ENCODE peak calls at places on chromosomes 11 and 22, in eight cellular contexts. E is right lobe of liver; V is neuronal stem cell; C is A549; T is hepatocyte; O is CD8-positive, alpha-beta memory T cell; N is body of pancreas; K is PC-3. B is an unnamed sample.
A peak's percentile ranks its signal among the peaks of the same experiment; 100 is the strongest.

GRCh38 chr22:30889996-30890480 is 78.5 kb downstream of the MORC2 start:
- DNase-seq in E (no peak), V (no peak), C (no peak), T (no peak), O (no peak), N (no peak), K (no peak), B (no peak)

GRCh38 chr11:118744001-118744400 is 47.0 kb downstream of the DDX6 start:
- DNase-seq in E (no peak), V (no peak), C (no peak), T (no peak), O (no peak), N (no peak), K (no peak), B (no peak)

GRCh38 chr22:47053013-47053864 is 290.8 kb downstream of the TBC1D22A start:
- DNase-seq in E (peak; percentile 10), V (no peak), C (no peak), T (no peak), O (no peak), N (no peak), K (no peak), B (no peak)

GRCh38 chr11:114196994-114197702 is 99.1 kb upstream of the NNMT start:
- DNase-seq in E (no peak), V (no peak), C (no peak), T (no peak), O (no peak), N (no peak), K (no peak), B (peak; percentile 57)

GRCh38 chr11:117600261-117600783 is 196.7 kb downstream of the DSCAML1 start:
- DNase-seq in E (no peak), V (no peak), C (no peak), T (no peak), O (no peak), N (no peak), K (no peak), B (no peak)

GRCh38 chr22:48407256-48407955 is 1420.3 kb downstream of the BRD1 start:
- DNase-seq in E (no peak), V (no peak), C (no peak), T (no peak), O (no peak), N (no peak), K (no peak), B (no peak)

GRCh38 chr11:7904910-7905309 is 26.2 kb downstream of the OR10A6 start:
- DNase-seq in E (no peak), V (no peak), C (no peak), T (no peak), O (no peak), N (no peak), K (peak; percentile 66), B (no peak)

GRCh38 chr22:37601540-37602442 is 6.8 kb upstream of the GGA1 start:
- DNase-seq in E (no peak), V (peak; percentile 50), C (no peak), T (peak; percentile 77), O (no peak), N (peak; percentile 82), K (peak; percentile 62), B (peak; percentile 43)

GRCh38 chr22:41964106-41964494 is 5.1 kb upstream of the SEPTIN3 start:
- DNase-seq in E (no peak), V (no peak), C (no peak), T (no peak), O (no peak), N (no peak), K (no peak), B (no peak)

GRCh38 chr22:38784035-38784434 is 9.9 kb downstream of the DNAL4 start:
- DNase-seq in E (no peak), V (no peak), C (no peak), T (no peak), O (no peak), N (no peak), K (no peak), B (no peak)

GRCh38 chr11:9753031-9753430 is 89.2 kb downstream of the SWAP70 start:
- DNase-seq in E (no peak), V (no peak), C (no peak), T (no peak), O (no peak), N (no peak), K (peak; percentile 62), B (no peak)

GRCh38 chr11:29279716-29280115 is 737.1 kb downstream of the KCNA4 start:
- DNase-seq in E (no peak), V (no peak), C (no peak), T (no peak), O (no peak), N (no peak), K (no peak), B (no peak)

GRCh38 chr11:32829680-32830412 is at the start of gene PRRG4:
- DNase-seq in E (peak; percentile 82), V (peak; percentile 32), C (no peak), T (peak; percentile 89), O (peak; percentile 7), N (peak; percentile 75), K (peak; percentile 81), B (peak; percentile 86)

GRCh38 chr22:33652596-33652995 is 267.7 kb downstream of the LARGE1 start:
- DNase-seq in E (no peak), V (no peak), C (no peak), T (peak; percentile 54), O (no peak), N (no peak), K (no peak), B (no peak)

GRCh38 chr11:79439430-79439892 is 1.4 kb downstream of the TENM4 start:
- DNase-seq in E (no peak), V (no peak), C (no peak), T (peak; percentile 27), O (no peak), N (no peak), K (no peak), B (peak; percentile 60)

GRCh38 chr22:21951931-21952465 is 650 bp downstream of the PPM1F start:
- DNase-seq in E (peak; percentile 54), V (no peak), C (no peak), T (peak; percentile 68), O (no peak), N (peak; percentile 52), K (peak; percentile 52), B (peak; percentile 58)

GRCh38 chr11:96486890-96487633 is 97.2 kb downstream of the JRKL start:
- DNase-seq in E (no peak), V (no peak), C (no peak), T (peak; percentile 86), O (no peak), N (peak; percentile 38), K (peak; percentile 95), B (peak; percentile 44)

DNA sequence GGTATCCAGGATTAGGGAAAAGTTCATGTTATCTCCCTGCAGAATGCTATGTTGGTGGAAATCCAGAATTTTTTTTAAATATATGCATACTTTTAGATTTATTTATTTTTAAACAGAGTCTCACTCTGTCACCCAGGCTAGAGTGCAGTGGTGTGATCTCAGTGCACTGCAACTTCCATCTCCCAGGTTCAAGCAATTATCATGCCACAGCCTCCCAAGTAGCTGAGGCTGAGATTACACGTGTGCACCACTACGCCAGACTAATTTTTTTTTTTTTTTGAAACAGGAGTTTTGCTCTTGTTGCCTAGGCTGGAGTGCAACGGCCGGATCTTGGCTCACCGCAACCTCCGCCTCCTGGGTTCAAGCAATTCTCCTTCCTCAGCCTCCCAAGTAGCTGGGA is 2.6 kb downstream of the PACSIN2 start:
- DNase-seq in E (no peak), V (no peak), C (no peak), T (no peak), O (no peak), N (no peak), K (no peak), B (no peak)
- H3K27ac ChIP-seq in E (no peak overlapping the region), V (no peak overlapping the region), C (no peak overlapping the region), T (no peak overlapping the region), O (no peak overlapping the region), N (peak overlapping the region; percentile 87), K (no peak overlapping the region), B (no peak overlapping the region)

DNA sequence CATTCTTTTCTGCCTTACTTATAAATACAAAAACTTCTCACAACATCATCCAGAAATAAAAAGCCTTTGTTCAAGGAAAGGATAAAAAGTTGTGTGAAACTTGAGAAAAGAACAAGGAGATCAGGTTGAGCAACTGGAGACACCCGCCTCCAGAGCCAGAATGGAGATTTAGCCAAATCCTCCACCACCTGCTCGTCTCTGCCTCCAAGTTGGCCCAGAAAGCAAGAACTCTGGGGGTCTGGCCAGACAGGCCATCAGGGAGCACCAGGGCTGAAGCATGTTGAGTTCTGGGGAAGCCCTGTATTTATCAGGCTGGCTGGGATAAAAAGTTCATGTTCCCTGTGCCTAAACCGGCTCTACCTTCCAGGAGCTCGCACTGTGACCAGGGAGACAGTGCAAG is 14.9 kb downstream of the SMCO4 start:
- DNase-seq in E (no peak), V (no peak), C (no peak), T (no peak), O (no peak), N (no peak), K (no peak), B (no peak)
- H3K27ac ChIP-seq in E (peak overlapping the region; percentile 69), V (no peak overlapping the region), C (no peak overlapping the region), T (no peak overlapping the region), O (no peak overlapping the region), N (no peak overlapping the region), K (no peak overlapping the region), B (peak overlapping the region; percentile 75)

GRCh38 chr11:2389344-2390026 is 11.1 kb upstream of the TSSC4 start:
- DNase-seq in E (no peak), V (no peak), C (no peak), T (no peak), O (no peak), N (no peak), K (no peak), B (no peak)

GRCh38 chr11:2388431-2389024 is 11.4 kb downstream of the CD81 start:
- DNase-seq in E (no peak), V (no peak), C (no peak), T (no peak), O (no peak), N (no peak), K (no peak), B (no peak)

GRCh38 chr11:2385156-2386151 is 8.3 kb downstream of the CD81 start:
- DNase-seq in E (no peak), V (no peak), C (no peak), T (no peak), O (no peak), N (no peak), K (no peak), B (no peak)

GRCh38 chr11:2386591-2386990 is 9.5 kb downstream of the CD81 start:
- DNase-seq in E (no peak), V (no peak), C (no peak), T (no peak), O (no peak), N (no peak), K (no peak), B (no peak)

GRCh38 chr11:2387266-2387982 is 10.3 kb downstream of the CD81 start:
- DNase-seq in E (no peak), V (no peak), C (no peak), T (no peak), O (peak; percentile 43), N (no peak), K (no peak), B (peak; percentile 57)
- H3K27ac ChIP-seq in E (peak overlapping the region; percentile 83), V (peak overlapping the region; percentile 61), C (peak overlapping the region; percentile 20), T (no peak overlapping the region), O (peak overlapping the region; percentile 51), N (peak overlapping the region; percentile 43), K (no peak overlapping the region), B (peak overlapping the region; percentile 10)

DNA sequence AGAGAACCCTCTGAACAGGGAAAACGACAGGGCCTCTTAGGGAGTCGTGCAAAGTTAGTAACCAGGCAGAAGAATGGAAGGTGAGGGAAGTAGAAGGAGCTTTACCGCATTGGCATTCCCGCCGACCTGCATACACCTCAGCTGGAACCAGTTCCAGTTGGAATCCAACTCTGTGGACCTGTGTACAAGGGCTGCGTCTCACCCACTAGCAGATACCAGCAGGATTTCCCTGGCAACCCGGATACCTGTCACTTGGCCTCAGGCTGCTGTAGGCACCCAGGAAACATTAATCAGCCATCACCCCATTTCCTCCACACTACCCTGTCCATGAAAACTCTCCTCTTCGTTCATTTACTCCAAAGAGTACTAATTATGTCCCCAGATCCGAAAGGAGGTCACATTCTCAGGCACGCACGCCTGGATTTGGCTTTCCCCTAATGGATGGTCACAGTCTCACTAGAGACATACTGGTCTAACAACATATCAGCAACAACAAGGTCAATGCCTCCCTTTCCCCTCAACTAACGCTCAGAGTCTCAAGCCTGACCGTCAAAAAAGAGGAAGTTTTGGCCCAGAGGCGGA is 842 bp downstream of the ARFGAP2 start:
- DNase-seq in E (no peak), V (no peak), C (no peak), T (no peak), O (no peak), N (no peak), K (peak; percentile 13), B (no peak)
- H3K27ac ChIP-seq in E (peak overlapping the region; percentile 96), V (no peak overlapping the region), C (peak overlapping the region; percentile 94), T (peak overlapping the region; percentile 91), O (peak overlapping the region; percentile 82), N (peak overlapping the region; percentile 99), K (peak overlapping the region; percentile 72), B (peak overlapping the region; percentile 98)

B was measured in thyroid gland.